ENCODE peak calls at places on chromosomes 7 and 10, in ten cellular contexts. A is anterior cingulate cortex, U is T-cell, X is substantia nigra, J is NCI-H187, K is heart left ventricle, R is left lobe of liver, I is GM23248, V is GDM1, O is RWPE1. N is an unnamed sample.

GRCh38 chr10:132205650-132206376 is 19.1 kb downstream of the DPYSL4 start:
- DNase-seq in U (no peak), A (no peak), K (peak; percentile 60), X (no peak), I (no peak), J (no peak), O (no peak), V (no peak), R (no peak), N (no peak)

GRCh38 chr10:114544045-114544659 is 113.9 kb downstream of the ABLIM1 start:
- DNase-seq in X (no peak), U (peak; percentile 84), I (no peak), J (no peak), O (no peak), K (no peak), A (no peak), V (peak; percentile 46), R (no peak), N (no peak)

GRCh38 chr10:99784025-99784730 is 1.7 kb downstream of the ABCC2 start:
- DNase-seq in I (peak; percentile 91), K (no peak), X (no peak), J (no peak), U (no peak), R (no peak), O (no peak), V (no peak), A (no peak), N (no peak)

GRCh38 chr10:96446966-96447596 is 66.6 kb downstream of the TLL2 start:
- DNase-seq in R (no peak), U (no peak), O (no peak), V (no peak), X (no peak), K (no peak), J (no peak), I (no peak), A (no peak), N (no peak)

GRCh38 chr7:9201928-9202327 is 768.5 kb downstream of the NXPH1 start:
- DNase-seq in R (no peak), U (no peak), J (no peak), I (no peak), V (no peak), K (no peak), O (no peak), X (no peak), A (no peak), N (no peak)

GRCh38 chr10:62817120-62817762 is 1.1 kb upstream of the EGR2 start:
- DNase-seq in U (peak; percentile 60), X (peak; percentile 42), J (no peak), I (peak; percentile 58), O (no peak), V (no peak), A (no peak), R (peak; percentile 65), K (peak; percentile 73), N (peak; percentile 82)

GRCh38 chr7:134695321-134695860 is 48.7 kb downstream of the BPGM start:
- DNase-seq in R (no peak), X (no peak), O (no peak), I (peak; percentile 76), U (no peak), J (no peak), A (no peak), V (no peak), K (no peak), N (no peak)

GRCh38 chr7:88307841-88308240 is 1.1 kb upstream of the STEAP4 start:
- DNase-seq in V (no peak), A (no peak), J (no peak), U (no peak), R (no peak), X (no peak), I (no peak), K (no peak), O (no peak), N (no peak)

GRCh38 chr10:47295411-47295810 is 4.6 kb upstream of the GDF10 start:
- DNase-seq in R (no peak), V (no peak), U (no peak), J (no peak), K (no peak), X (no peak), O (no peak), I (no peak), A (no peak), N (peak; percentile 28)

GRCh38 chr7:29039747-29040569 is 81.8 kb upstream of the TRIL start:
- DNase-seq in O (no peak), X (no peak), K (no peak), I (peak; percentile 22), V (no peak), U (no peak), A (no peak), J (no peak), R (no peak), N (no peak)

GRCh38 chr10:106577266-106577665 is 587.2 kb downstream of the SORCS1 start:
- DNase-seq in U (no peak), V (no peak), I (no peak), O (peak; percentile 92), J (no peak), X (no peak), A (no peak), K (no peak), R (no peak), N (no peak)

GRCh38 chr7:265998-266850 is 23.7 kb upstream of the FOXL3 start:
- DNase-seq in J (no peak), I (no peak), R (no peak), O (no peak), X (no peak), K (peak; percentile 51), V (no peak), A (no peak), U (no peak), N (no peak)

GRCh38 chr7:117560030-117560429 is 80.2 kb downstream of the CFTR start:
- DNase-seq in K (no peak), I (no peak), J (no peak), V (no peak), O (no peak), U (no peak), X (no peak), A (no peak), R (no peak), N (no peak)

GRCh38 chr7:116797611-116798010 is 64.8 kb upstream of the CAPZA2 start:
- DNase-seq in U (no peak), O (peak; percentile 60), I (peak; percentile 42), A (no peak), J (no peak), R (no peak), K (no peak), V (no peak), X (no peak), N (no peak)

GRCh38 chr10:22263106-22263505 is 45.3 kb upstream of the EBLN1 start:
- DNase-seq in V (no peak), J (no peak), U (no peak), R (no peak), K (no peak), O (no peak), I (no peak), A (no peak), X (no peak), N (no peak)

GRCh38 chr7:48173983-48174382 is 2.7 kb downstream of the ABCA13 start:
- DNase-seq in A (no peak), U (no peak), V (no peak), O (no peak), J (no peak), K (no peak), X (no peak), I (peak; percentile 53), R (no peak), N (no peak)

GRCh38 chr7:86846494-86847190 is 202.9 kb downstream of the GRM3 start:
- DNase-seq in U (no peak), J (peak; percentile 36), O (no peak), A (no peak), R (peak; percentile 76), I (no peak), V (no peak), X (no peak), K (no peak), N (no peak)

GRCh38 chr10:128739937-128740336 is 613.7 kb upstream of the MKI67 start:
- DNase-seq in I (no peak), U (no peak), O (no peak), J (no peak), R (no peak), X (no peak), V (no peak), A (no peak), K (no peak), N (no peak)

GRCh38 chr7:41256186-41256945 is 446.5 kb downstream of the INHBA start:
- DNase-seq in R (no peak), A (no peak), I (peak; percentile 66), X (no peak), K (no peak), J (no peak), O (no peak), U (no peak), V (no peak), N (no peak)

GRCh38 chr7:37336259-37336658 is 112.4 kb downstream of the ELMO1 start:
- DNase-seq in R (no peak), V (no peak), X (no peak), U (peak; percentile 27), K (no peak), O (no peak), I (no peak), J (no peak), A (no peak), N (no peak)

GRCh38 chr7:39746162-39746782 is 122.9 kb downstream of the RALA start:
- DNase-seq in X (peak; percentile 70), A (peak; percentile 43), K (peak; percentile 78), O (peak; percentile 89), R (peak; percentile 71), V (peak; percentile 66), J (peak; percentile 16), U (peak; percentile 59), I (peak; percentile 91), N (peak; percentile 87)

GRCh38 chr10:124465777-124466488 is 4.3 kb downstream of the LHPP start:
- DNase-seq in J (no peak), V (no peak), I (no peak), O (no peak), R (no peak), A (no peak), X (no peak), K (no peak), U (no peak), N (no peak)

GRCh38 chr10:5545011-5545410 is 20.2 kb downstream of the CALML3 start:
- DNase-seq in O (no peak), K (peak; percentile 43), U (no peak), X (no peak), J (no peak), A (no peak), V (no peak), R (peak; percentile 46), I (no peak), N (peak; percentile 50)

GRCh38 chr10:123129553-123130271 is 6.1 kb upstream of the HMX3 start:
- DNase-seq in R (no peak), U (no peak), K (no peak), J (no peak), A (no peak), I (peak; percentile 29), V (no peak), X (no peak), O (no peak), N (no peak)

GRCh38 chr10:13706604-13707003 is 119.8 kb downstream of the PRPF18 start:
- DNase-seq in O (peak; percentile 27), X (no peak), V (no peak), R (no peak), A (no peak), I (no peak), U (no peak), K (no peak), J (no peak), N (no peak)

GRCh38 chr7:19665399-19666008 is 43.3 kb downstream of the POLR1F start:
- DNase-seq in R (no peak), V (no peak), I (peak; percentile 58), A (no peak), K (no peak), J (no peak), O (peak; percentile 37), X (no peak), U (no peak), N (no peak)

GRCh38 chr10:32893431-32893830 is 64.6 kb downstream of the ITGB1 start:
- DNase-seq in I (peak; percentile 45), R (no peak), J (no peak), U (no peak), V (no peak), O (no peak), A (no peak), X (no peak), K (no peak), N (no peak)

GRCh38 chr7:9645756-9646155 is 1212.3 kb downstream of the NXPH1 start:
- DNase-seq in R (no peak), X (no peak), A (no peak), K (no peak), U (no peak), I (no peak), J (no peak), V (no peak), O (no peak), N (no peak)